ENCODE peak calls at places on chromosomes 11 and 22, in five cellular contexts. L is GM12865, W is progenitor cell of endocrine pancreas, G is fibroblast of pulmonary artery, Y is kidney epithelial cell. X is an unnamed sample.

GRCh38 chr11:85827768-85828639 is 17.1 kb upstream of the SYTL2 start:
- DNase-seq in Y (peak; percentile 49), L (no peak), W (no peak), G (peak; percentile 75), X (no peak)

GRCh38 chr22:40175571-40176105 is 2.1 kb upstream of the TNRC6B start:
- DNase-seq in Y (no peak), G (no peak), L (no peak), W (no peak), X (no peak)

GRCh38 chr11:34682822-34683221 is 61.9 kb downstream of the EHF start:
- DNase-seq in G (peak; percentile 13), L (no peak), W (no peak), Y (peak; percentile 59), X (no peak)

GRCh38 chr11:27699242-27699925 is 871 bp downstream of the BDNF start:
- DNase-seq in Y (no peak), W (no peak), G (peak; percentile 58), L (no peak), X (peak; percentile 28)

GRCh38 chr11:2700415-2701211 is 819 bp upstream of the KCNQ1OT1 start:
- DNase-seq in L (peak; percentile 74), W (no peak), G (no peak), Y (peak; percentile 23), X (peak; percentile 69)

GRCh38 chr11:20616908-20617307 is 17.5 kb downstream of the SLC6A5 start:
- DNase-seq in Y (no peak), W (no peak), G (no peak), L (no peak), X (no peak)

GRCh38 chr11:7473702-7474101 is 11.6 kb upstream of the OLFML1 start:
- DNase-seq in G (no peak), W (no peak), L (peak; percentile 80), Y (no peak), X (no peak)

GRCh38 chr22:36773935-36774334 is 2.0 kb downstream of the IFT27 start:
- DNase-seq in Y (no peak), L (no peak), G (peak; percentile 63), W (no peak), X (no peak)

GRCh38 chr11:131033151-131033651 is 116.9 kb upstream of the SNX19 start:
- DNase-seq in G (peak; percentile 87), W (no peak), Y (peak; percentile 96), L (no peak), X (no peak)

GRCh38 chr11:118924591-118925585 is 838 bp downstream of the BCL9L start:
- DNase-seq in W (no peak), Y (no peak), L (peak; percentile 58), G (no peak), X (peak; percentile 82)

GRCh38 chr11:65393513-65394079 is 7.2 kb downstream of the FRMD8 start:
- DNase-seq in L (no peak), W (no peak), Y (no peak), G (no peak), X (no peak)

GRCh38 chr11:88292156-88292844 is 45.2 kb downstream of the CTSC start:
- DNase-seq in Y (no peak), W (no peak), G (peak; percentile 50), L (no peak), X (no peak)

GRCh38 chr11:134571301-134571700 is 159.3 kb upstream of the B3GAT1 start:
- DNase-seq in L (no peak), W (no peak), G (no peak), Y (no peak), X (no peak)

GRCh38 chr11:107563702-107564101 is 1.8 kb downstream of the ALKBH8 start:
- DNase-seq in W (no peak), L (peak; percentile 64), G (peak; percentile 71), Y (no peak), X (peak; percentile 32)

GRCh38 chr22:29266564-29267461 is 968 bp downstream of the RHBDD3 start:
- DNase-seq in W (no peak), G (peak; percentile 28), Y (no peak), L (peak; percentile 22), X (peak; percentile 50)

GRCh38 chr22:27377501-27377900 is 424.1 kb downstream of the MN1 start:
- DNase-seq in Y (no peak), G (no peak), L (no peak), W (no peak), X (no peak)

GRCh38 chr22:29512031-29512430 is 32.0 kb downstream of the NEFH start:
- DNase-seq in W (no peak), L (no peak), Y (no peak), G (no peak), X (no peak)

GRCh38 chr22:22123118-22123959 is 121.2 kb upstream of the VPREB1 start:
- DNase-seq in Y (no peak), W (no peak), L (no peak), G (no peak), X (no peak)

GRCh38 chr22:37228106-37229011 is 15.7 kb downstream of the RAC2 start:
- DNase-seq in Y (no peak), W (no peak), G (peak; percentile 54), L (no peak), X (no peak)

GRCh38 chr22:30301995-30302809 is 12.9 kb upstream of the CASTOR1 start:
- DNase-seq in G (peak; percentile 67), Y (no peak), L (peak; percentile 24), W (no peak), X (no peak)

GRCh38 chr22:27386186-27386585 is 415.4 kb downstream of the MN1 start:
- DNase-seq in W (no peak), L (no peak), Y (peak; percentile 84), G (no peak), X (no peak)

GRCh38 chr11:111836766-111837165 is 34.6 kb downstream of the ALG9 start:
- DNase-seq in L (peak; percentile 71), W (no peak), G (peak; percentile 29), Y (no peak), X (no peak)

GRCh38 chr11:66068923-66069714 is 953 bp upstream of the PACS1 start:
- DNase-seq in Y (no peak), W (no peak), G (peak; percentile 56), L (peak; percentile 86), X (peak; percentile 58)

GRCh38 chr22:22210889-22211833 is 33.4 kb upstream of the VPREB1 start:
- DNase-seq in Y (no peak), G (no peak), W (no peak), L (no peak), X (no peak)

GRCh38 chr11:19632435-19632834 is 80.2 kb upstream of the NAV2 start:
- DNase-seq in W (no peak), G (peak; percentile 41), Y (no peak), L (no peak), X (no peak)

GRCh38 chr11:130828741-130829140 is 87.5 kb downstream of the SNX19 start:
- DNase-seq in W (no peak), L (no peak), G (no peak), Y (no peak), X (no peak)

GRCh38 chr22:39593061-39593930 is 22.7 kb downstream of the CACNA1I start:
- DNase-seq in W (no peak), Y (no peak), G (no peak), L (no peak), X (no peak)

DNA sequence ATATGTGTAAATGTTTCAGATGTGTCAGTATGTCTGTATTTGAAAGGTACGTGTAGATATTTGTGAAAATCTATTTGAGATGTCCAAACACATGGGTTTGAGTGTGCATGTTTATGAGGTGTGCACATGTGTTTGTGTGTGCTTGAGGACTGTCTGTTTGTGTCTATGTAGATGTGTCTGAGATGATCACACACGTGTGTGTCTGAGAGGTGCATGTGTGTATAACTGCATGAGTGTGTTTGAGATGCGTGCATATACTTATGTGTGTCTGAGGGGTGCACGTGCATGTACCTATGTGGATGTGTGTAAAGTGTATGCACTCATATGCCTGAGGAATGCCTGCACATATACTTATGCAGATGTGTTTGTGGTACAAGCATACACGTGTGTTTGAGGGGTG is 584.4 kb downstream of the BUD13 start:
- DNase-seq in W (no peak), G (no peak), Y (no peak), L (no peak), X (no peak)
- TF ChIP-seq CTCF in W (no peak), G (no peak), Y (no peak), L (no peak), X (no peak)

DNA sequence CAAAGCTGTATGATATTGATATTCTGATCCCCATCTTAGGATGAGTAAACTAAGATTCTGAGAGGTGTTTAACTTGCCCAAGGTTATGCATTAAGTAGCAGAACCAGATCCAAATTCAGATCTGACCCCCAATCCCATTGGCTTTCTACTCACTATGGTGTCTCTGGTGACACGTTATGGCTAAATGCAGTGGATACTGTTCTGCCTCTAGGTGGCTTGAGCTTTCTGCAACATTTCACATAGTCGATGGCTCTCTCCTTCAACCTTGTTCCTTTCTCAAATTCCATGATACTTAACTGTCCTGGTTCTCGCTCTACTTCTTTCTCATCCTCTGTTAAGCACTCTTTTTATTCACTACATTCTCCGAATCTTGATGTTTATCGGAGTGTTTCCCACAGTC is 9.4 kb downstream of the C11orf97 start:
- DNase-seq in Y (no peak), G (peak; percentile 37), W (no peak), L (peak; percentile 21), X (no peak)
- TF ChIP-seq CTCF in Y (peak; percentile 24), G (peak; percentile 57), W (peak; percentile 40), L (peak; percentile 45), X (peak; percentile 30)

GRCh38 chr22:48576333-48577013 is 1251.2 kb downstream of the BRD1 start:
- DNase-seq in L (no peak), Y (no peak), G (no peak), W (peak; percentile 72), X (peak; percentile 75)
- TF ChIP-seq CTCF in L (no peak), Y (no peak), G (no peak), W (peak; percentile 77), X (peak; percentile 21)

DNA sequence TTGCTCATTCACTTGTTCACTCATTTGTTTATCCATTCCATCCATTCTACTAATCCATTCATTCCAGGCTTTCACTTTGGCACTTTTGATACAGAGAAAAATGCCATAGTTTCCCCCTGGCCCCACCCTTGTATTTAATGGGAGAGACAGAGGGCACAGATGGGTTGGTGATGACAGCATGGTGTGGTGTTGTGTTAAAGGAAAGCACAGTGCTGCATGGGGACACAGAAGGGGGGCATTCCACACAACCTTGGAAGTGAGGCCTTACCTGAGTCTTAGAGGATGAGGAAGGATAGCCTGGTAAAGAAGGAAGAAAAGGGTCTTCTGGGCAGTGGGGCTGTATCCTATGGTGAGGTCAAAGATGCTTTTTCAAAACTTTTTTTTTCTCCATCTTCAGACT is 248.5 kb upstream of the C11orf87 start:
- DNase-seq in G (no peak), Y (no peak), L (no peak), W (no peak), X (no peak)
- TF ChIP-seq CTCF in G (no peak), Y (no peak), L (no peak), W (no peak), X (no peak)

GRCh38 chr11:32215157-32215556 is 124.3 kb downstream of the RCN1 start:
- DNase-seq in G (no peak), L (no peak), W (no peak), Y (no peak), X (no peak)
- TF ChIP-seq CTCF in G (no peak), L (no peak), W (no peak), Y (no peak), X (no peak)

GRCh38 chr11:93646399-93646798 is 15.1 kb upstream of the CEP295 start:
- DNase-seq in L (no peak), W (no peak), Y (no peak), G (no peak), X (no peak)

GRCh38 chr11:93651052-93651451 is 10.4 kb upstream of the CEP295 start:
- DNase-seq in W (no peak), Y (no peak), L (no peak), G (no peak), X (no peak)

GRCh38 chr11:93652161-93652597 is 9.3 kb upstream of the CEP295 start:
- DNase-seq in W (peak; percentile 28), G (peak; percentile 66), L (peak; percentile 41), Y (no peak), X (no peak)

GRCh38 chr11:93645938-93646337 is 15.5 kb upstream of the CEP295 start:
- DNase-seq in L (no peak), W (no peak), Y (no peak), G (no peak), X (no peak)

GRCh38 chr11:93648168-93648567 is 13.3 kb upstream of the CEP295 start:
- DNase-seq in Y (no peak), G (peak; percentile 39), L (peak; percentile 46), W (no peak), X (no peak)
- TF ChIP-seq CTCF in Y (peak; percentile 44), G (peak; percentile 52), L (peak; percentile 40), W (peak; percentile 44), X (peak; percentile 14)

X was measured in glutamatergic neuron.